ENCODE peak calls at places on chromosomes 13 and 19, in ten cellular contexts. F is Peyer's patch, G is SK-N-SH, L is PC-3, Q is cardiac muscle cell, S is GM23338, R is brain microvascular endothelial cell, Y is AG04450, H is psoas muscle, J is heart right ventricle. I is an unnamed sample.

GRCh38 chr19:32748497-32748896 is 28.9 kb downstream of the TDRD12 start:
- DNase-seq in F (no peak), G (peak), L (peak), Q (no peak), S (peak), R (no peak), Y (no peak), H (no peak), J (no peak), I (no peak)

GRCh38 chr19:43820098-43820860 is 6.8 kb upstream of the ZNF283 start:
- DNase-seq in F (peak), G (peak), L (no peak), Q (peak), S (peak), R (peak), Y (peak), H (peak), J (peak), I (peak)

GRCh38 chr19:9580728-9581127 is 3.6 kb downstream of the ZNF121 start:
- DNase-seq in F (no peak), G (no peak), L (no peak), Q (no peak), S (no peak), R (no peak), Y (no peak), H (no peak), J (no peak), I (no peak)

GRCh38 chr13:24215732-24216131 is 55.2 kb downstream of the SPATA13 start:
- DNase-seq in F (no peak), G (no peak), L (peak), Q (peak), S (no peak), R (no peak), Y (no peak), H (no peak), J (peak), I (peak)

GRCh38 chr13:84430015-84430414 is 547.7 kb upstream of the SLITRK1 start:
- DNase-seq in F (no peak), G (no peak), L (no peak), Q (peak), S (no peak), R (peak), Y (no peak), H (no peak), J (no peak), I (peak)

GRCh38 chr13:105412171-105412570 is 1123.3 kb downstream of the EFNB2 start:
- DNase-seq in F (no peak), G (no peak), L (no peak), Q (no peak), S (no peak), R (no peak), Y (no peak), H (no peak), J (no peak), I (no peak)

GRCh38 chr19:32619051-32619685 is 38.2 kb downstream of the PDCD5 start:
- DNase-seq in F (no peak), G (no peak), L (no peak), Q (no peak), S (no peak), R (no peak), Y (no peak), H (no peak), J (no peak), I (no peak)

GRCh38 chr19:33261511-33262192 is 36.0 kb upstream of the SLC7A10 start:
- DNase-seq in F (no peak), G (peak), L (no peak), Q (no peak), S (no peak), R (no peak), Y (no peak), H (no peak), J (no peak), I (no peak)

GRCh38 chr13:54356849-54357248 is 1328.2 kb downstream of the OLFM4 start:
- DNase-seq in F (no peak), G (no peak), L (no peak), Q (no peak), S (peak), R (no peak), Y (no peak), H (no peak), J (no peak), I (no peak)

GRCh38 chr19:46009530-46010510 is 13.0 kb downstream of the PGLYRP1 start:
- DNase-seq in F (peak), G (peak), L (peak), Q (peak), S (peak), R (peak), Y (no peak), H (peak), J (peak), I (peak)

GRCh38 chr13:50910483-50910805 is 853 bp downstream of the RNASEH2B start:
- DNase-seq in F (no peak), G (peak), L (peak), Q (peak), S (peak), R (no peak), Y (no peak), H (no peak), J (peak), I (peak)

GRCh38 chr13:32585625-32586021 is 629 bp upstream of the PDS5B start:
- DNase-seq in F (no peak), G (no peak), L (peak), Q (no peak), S (peak), R (peak), Y (no peak), H (no peak), J (no peak), I (no peak)

GRCh38 chr13:95536629-95537241 is 15.8 kb upstream of the CLDN10 start:
- DNase-seq in F (no peak), G (no peak), L (peak), Q (peak), S (peak), R (no peak), Y (no peak), H (no peak), J (no peak), I (peak)
- H3K4me3 ChIP-seq in F (no peak), G (no peak), L (no peak), Q (no peak), S (no peak), R (no peak), Y (no peak), H (no peak), J (no peak), I (no peak)

GRCh38 chr19:48997972-48998371 is 4.3 kb downstream of the RUVBL2 start:
- DNase-seq in F (peak), G (peak), L (peak), Q (peak), S (peak), R (peak), Y (no peak), H (peak), J (no peak), I (peak)
- TF ChIP-seq CTCF in F (peak), G (peak), L (peak), Q (peak), S (peak), R (peak), Y (peak), H (peak), J (peak), I (peak)

GRCh38 chr13:110387451-110388140 is 80.5 kb downstream of the COL4A2 start:
- DNase-seq in F (no peak), G (no peak), L (no peak), Q (peak), S (peak), R (peak), Y (no peak), H (peak), J (peak), I (peak)
- H3K4me3 ChIP-seq in F (no peak), G (no peak), L (no peak), Q (no peak), S (no peak), R (no peak), Y (peak), H (peak), J (no peak), I (no peak)

DNA sequence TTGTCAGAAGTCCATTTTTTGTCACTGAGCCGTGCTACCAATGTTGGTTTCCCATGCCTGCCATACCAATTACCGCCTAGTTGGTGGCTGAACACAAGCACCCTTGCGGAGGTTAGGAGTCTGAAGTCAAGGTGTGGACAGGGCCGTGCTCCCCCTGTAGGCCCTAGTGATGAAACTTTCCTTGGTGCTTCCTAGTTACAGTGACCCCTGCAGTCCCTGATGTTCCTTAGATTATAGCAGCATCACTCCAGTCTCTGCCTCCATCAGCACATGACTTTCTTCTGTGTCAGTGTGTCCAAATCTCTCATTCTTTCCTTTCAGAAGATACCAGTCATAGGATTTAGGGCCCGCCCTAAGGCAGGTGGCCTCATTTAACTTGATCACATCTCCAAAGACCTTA is 99.0 kb downstream of the MYO16 start:
- DNase-seq in F (no peak), G (no peak), L (peak), Q (no peak), S (peak), R (no peak), Y (no peak), H (no peak), J (no peak), I (no peak)
- TF ChIP-seq CTCF in F (no peak), G (no peak), L (peak), Q (no peak), S (peak), R (peak), Y (peak), H (no peak), J (no peak), I (no peak)

GRCh38 chr19:54696766-54697165 is 27.5 kb upstream of the KIR3DL3 start:
- DNase-seq in F (no peak), G (no peak), L (no peak), Q (no peak), S (no peak), R (no peak), Y (no peak), H (no peak), J (no peak), I (no peak)
- H3K4me3 ChIP-seq in F (no peak), G (no peak), L (no peak), Q (no peak), S (no peak), R (no peak), Y (no peak), H (no peak), J (no peak), I (no peak)

DNA sequence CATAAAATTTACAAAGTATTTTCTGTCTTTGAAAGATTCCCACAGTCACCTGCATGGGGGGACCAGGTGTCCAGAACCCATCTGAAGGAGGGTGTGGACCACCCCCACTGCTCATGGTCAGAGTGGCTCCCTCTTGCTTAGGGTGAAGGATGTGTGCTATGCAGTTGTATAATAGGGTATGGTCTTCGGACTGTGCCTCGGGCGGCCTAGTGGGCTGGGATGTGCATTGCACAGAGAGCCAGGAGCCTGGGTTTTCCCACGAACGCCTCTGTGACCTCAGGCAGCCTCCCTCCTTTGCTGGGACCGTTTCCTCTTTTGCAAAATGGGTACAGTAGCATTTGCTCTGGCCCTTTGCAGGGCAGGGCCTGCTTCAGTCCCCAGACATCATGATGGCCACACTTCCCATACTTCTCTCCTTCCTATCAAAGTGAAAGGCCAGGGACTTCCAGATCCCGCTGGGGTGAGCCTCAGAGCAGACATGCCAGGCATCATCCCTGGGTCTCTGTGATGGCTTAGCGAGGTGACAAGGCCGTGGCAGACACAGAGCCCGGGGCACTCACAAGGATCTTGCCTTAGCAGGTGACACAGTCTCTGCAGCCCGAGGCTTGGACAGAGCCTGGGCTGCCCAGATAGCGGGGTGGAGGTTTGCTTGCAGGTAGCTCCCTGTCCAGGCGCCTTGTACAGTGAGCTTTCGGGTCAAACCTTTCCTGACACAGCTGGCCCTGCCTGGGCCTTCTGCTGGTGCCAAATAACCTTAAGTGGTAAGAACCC is 59.4 kb upstream of the ZNF536 start:
- DNase-seq in F (no peak), G (no peak), L (no peak), Q (no peak), S (peak), R (no peak), Y (no peak), H (no peak), J (no peak), I (no peak)
- TF ChIP-seq CTCF in F (no peak), G (no peak), L (no peak), Q (no peak), S (no peak), R (no peak), Y (no peak), H (no peak), J (no peak), I (no peak)

GRCh38 chr13:58950911-58951310 is 1212.8 kb downstream of the DIAPH3 start:
- DNase-seq in F (no peak), G (no peak), L (no peak), Q (no peak), S (no peak), R (no peak), Y (no peak), H (no peak), J (no peak), I (no peak)
- H3K4me3 ChIP-seq in F (no peak), G (no peak), L (no peak), Q (no peak), S (no peak), R (no peak), Y (no peak), H (no peak), J (no peak), I (no peak)

GRCh38 chr13:37645181-37645580 is 46.6 kb upstream of the POSTN start:
- DNase-seq in F (no peak), G (no peak), L (no peak), Q (no peak), S (peak), R (no peak), Y (no peak), H (no peak), J (no peak), I (no peak)

GRCh38 chr13:37642201-37642600 is 43.6 kb upstream of the POSTN start:
- DNase-seq in F (no peak), G (no peak), L (no peak), Q (no peak), S (no peak), R (no peak), Y (no peak), H (no peak), J (no peak), I (no peak)

GRCh38 chr13:37636701-37637100 is 38.1 kb upstream of the POSTN start:
- DNase-seq in F (no peak), G (no peak), L (no peak), Q (no peak), S (no peak), R (no peak), Y (no peak), H (no peak), J (no peak), I (no peak)

DNA sequence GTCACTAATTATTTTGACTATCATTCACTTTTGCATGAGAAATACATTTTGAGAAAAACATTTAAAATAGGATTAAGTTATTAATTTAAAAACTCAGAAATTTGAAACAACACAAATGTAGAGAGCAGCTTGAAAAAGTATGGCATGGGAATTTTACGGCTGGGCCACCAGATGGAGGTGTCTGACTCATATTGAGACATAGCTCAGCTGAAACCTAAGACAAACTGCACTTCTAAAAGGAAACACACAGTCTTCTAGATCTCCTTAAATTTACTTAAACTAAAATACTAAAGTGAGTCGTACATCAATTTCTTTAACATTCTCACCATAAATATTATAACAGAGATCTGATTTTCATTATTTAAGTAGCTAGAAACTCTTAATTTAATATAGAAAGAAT is 41.9 kb upstream of the POSTN start:
- DNase-seq in F (no peak), G (no peak), L (peak), Q (peak), S (peak), R (peak), Y (peak), H (no peak), J (no peak), I (peak)
- TF ChIP-seq CTCF in F (no peak), G (peak), L (peak), Q (peak), S (peak), R (peak), Y (peak), H (peak), J (peak), I (peak)

GRCh38 chr19:14401468-14401867 is 17.7 kb downstream of the DDX39A start:
- DNase-seq in F (no peak), G (no peak), L (no peak), Q (no peak), S (no peak), R (no peak), Y (no peak), H (no peak), J (no peak), I (no peak)
- H3K4me3 ChIP-seq in F (no peak), G (no peak), L (no peak), Q (no peak), S (no peak), R (no peak), Y (no peak), H (no peak), J (no peak), I (no peak)

I was measured in astrocyte of the spinal cord.